ENCODE peak calls at places on chromosomes 5 and 9, in ten cellular contexts. D is A549, H is astrocyte of the spinal cord, L is lower lobe of right lung, M is progenitor cell of endocrine pancreas, X is Calu3, Q is mucosa of descending colon, Z is AG09309, A is colonic mucosa, N is PC-3. V is an unnamed sample.

GRCh38 chr9:127280880-127281660 is 16.5 kb downstream of the GARNL3 start:
- DNase-seq in D (no peak), H (no peak), L (no peak), M (no peak), X (no peak), Q (no peak), Z (no peak), A (no peak), N (no peak), V (no peak)

GRCh38 chr5:118017536-118017935 is 970.8 kb downstream of the DTWD2 start:
- DNase-seq in D (no peak), H (no peak), L (no peak), M (no peak), X (no peak), Q (no peak), Z (no peak), A (no peak), N (no peak), V (no peak)

GRCh38 chr5:45411971-45412612 is 284.1 kb downstream of the HCN1 start:
- DNase-seq in D (no peak), H (peak), L (no peak), M (no peak), X (no peak), Q (no peak), Z (no peak), A (no peak), N (peak), V (no peak)

GRCh38 chr5:44839018-44839681 is 30.4 kb downstream of the MRPS30 start:
- DNase-seq in D (no peak), H (no peak), L (no peak), M (no peak), X (no peak), Q (no peak), Z (no peak), A (no peak), N (no peak), V (no peak)

GRCh38 chr9:111253742-111254437 is 76.1 kb downstream of the OR2K2 start:
- DNase-seq in D (no peak), H (no peak), L (peak), M (no peak), X (no peak), Q (no peak), Z (no peak), A (no peak), N (no peak), V (no peak)

GRCh38 chr5:65539827-65540226 is 23.1 kb downstream of the CENPK start:
- DNase-seq in D (no peak), H (no peak), L (no peak), M (no peak), X (peak), Q (no peak), Z (no peak), A (no peak), N (peak), V (no peak)

GRCh38 chr9:1977026-1977425 is 38.1 kb upstream of the SMARCA2 start:
- DNase-seq in D (no peak), H (no peak), L (no peak), M (no peak), X (no peak), Q (no peak), Z (no peak), A (no peak), N (no peak), V (no peak)

GRCh38 chr5:43016217-43016779 is 23.8 kb downstream of the ANXA2R start:
- DNase-seq in D (no peak), H (no peak), L (no peak), M (no peak), X (no peak), Q (no peak), Z (no peak), A (no peak), N (no peak), V (no peak)

GRCh38 chr9:137825324-137825991 is 52.1 kb upstream of the CACNA1B start:
- DNase-seq in D (no peak), H (no peak), L (no peak), M (no peak), X (no peak), Q (no peak), Z (no peak), A (no peak), N (no peak), V (no peak)

GRCh38 chr5:65766159-65766558 is 44.2 kb downstream of the NLN start:
- DNase-seq in D (no peak), H (no peak), L (no peak), M (no peak), X (no peak), Q (no peak), Z (no peak), A (no peak), N (no peak), V (no peak)

GRCh38 chr9:124410321-124410913 is 4.8 kb downstream of the PSMB7 start:
- DNase-seq in D (no peak), H (peak), L (no peak), M (no peak), X (no peak), Q (no peak), Z (no peak), A (no peak), N (no peak), V (no peak)

GRCh38 chr9:125540497-125540896 is 166.5 kb downstream of the MAPKAP1 start:
- DNase-seq in D (no peak), H (peak), L (no peak), M (no peak), X (no peak), Q (no peak), Z (no peak), A (no peak), N (peak), V (no peak)

GRCh38 chr5:9340095-9340494 is 205.8 kb downstream of the SEMA5A start:
- DNase-seq in D (no peak), H (peak), L (no peak), M (no peak), X (no peak), Q (no peak), Z (no peak), A (no peak), N (no peak), V (no peak)

GRCh38 chr5:180390441-180391190 is 37.5 kb upstream of the GFPT2 start:
- DNase-seq in D (no peak), H (no peak), L (no peak), M (no peak), X (no peak), Q (no peak), Z (no peak), A (no peak), N (no peak), V (no peak)

GRCh38 chr5:16774806-16775205 is 158.0 kb upstream of the RETREG1 start:
- DNase-seq in D (no peak), H (no peak), L (no peak), M (no peak), X (no peak), Q (no peak), Z (no peak), A (no peak), N (no peak), V (no peak)

GRCh38 chr5:134092875-134093274 is 21.6 kb upstream of the TCF7 start:
- DNase-seq in D (no peak), H (no peak), L (no peak), M (no peak), X (peak), Q (no peak), Z (no peak), A (peak), N (peak), V (no peak)

GRCh38 chr5:13566903-13567339 is 377.6 kb downstream of the DNAH5 start:
- DNase-seq in D (peak), H (peak), L (no peak), M (no peak), X (peak), Q (no peak), Z (peak), A (peak), N (peak), V (no peak)

GRCh38 chr5:79495311-79495710 is 18.6 kb downstream of the HOMER1 start:
- DNase-seq in D (no peak), H (no peak), L (no peak), M (no peak), X (peak), Q (no peak), Z (no peak), A (no peak), N (peak), V (no peak)

GRCh38 chr5:174064171-174064570 is 18.7 kb downstream of the NSG2 start:
- DNase-seq in D (no peak), H (no peak), L (no peak), M (no peak), X (no peak), Q (no peak), Z (no peak), A (no peak), N (no peak), V (no peak)

GRCh38 chr5:133289686-133290367 is 238.0 kb downstream of the HSPA4 start:
- DNase-seq in D (no peak), H (no peak), L (no peak), M (no peak), X (no peak), Q (no peak), Z (no peak), A (no peak), N (no peak), V (no peak)

GRCh38 chr5:53616939-53617549 is 56.6 kb downstream of the NDUFS4 start:
- DNase-seq in D (no peak), H (peak), L (no peak), M (no peak), X (no peak), Q (no peak), Z (no peak), A (no peak), N (no peak), V (no peak)

GRCh38 chr9:78097541-78097940 is 65.9 kb upstream of the GNAQ start:
- DNase-seq in D (no peak), H (no peak), L (no peak), M (no peak), X (no peak), Q (no peak), Z (no peak), A (no peak), N (no peak), V (no peak)

GRCh38 chr5:103561670-103562069 is 919 bp downstream of the NUDT12 start:
- DNase-seq in D (no peak), H (peak), L (no peak), M (no peak), X (peak), Q (no peak), Z (no peak), A (no peak), N (peak), V (no peak)

DNA sequence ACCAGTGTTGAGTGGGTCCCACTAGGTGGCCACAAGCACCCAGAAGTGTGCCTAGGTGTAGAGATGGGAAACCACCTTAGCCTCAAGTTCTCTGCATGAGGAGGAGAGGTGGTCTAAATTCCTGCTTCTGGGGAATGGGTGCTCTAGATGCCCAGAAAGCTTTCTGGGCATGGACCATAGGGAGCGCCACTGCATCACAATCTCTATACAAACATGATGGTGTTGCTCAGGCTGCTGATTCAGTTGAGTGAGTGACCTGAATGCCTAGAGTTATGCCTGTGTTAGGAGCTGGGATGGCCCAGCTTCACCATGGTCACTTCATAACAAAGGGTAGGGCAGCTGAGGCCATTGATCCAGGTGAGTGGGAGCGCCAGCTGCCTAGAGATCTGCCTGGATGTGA is 667.9 kb upstream of the ARRDC3 start:
- DNase-seq in D (no peak), H (no peak), L (no peak), M (no peak), X (no peak), Q (no peak), Z (no peak), A (no peak), N (no peak), V (no peak)
- TF ChIP-seq CTCF in D (no peak), H (no peak), L (no peak), M (no peak), X (no peak), Q (no peak), Z (no peak), A (no peak), N (no peak), V (no peak)

GRCh38 chr9:88660611-88661010 is 125.6 kb downstream of the NXNL2 start:
- DNase-seq in D (no peak), H (no peak), L (no peak), M (no peak), X (peak), Q (no peak), Z (no peak), A (no peak), N (peak), V (no peak)
- TF ChIP-seq CTCF in D (peak), H (peak), L (peak), M (peak), X (no peak), Q (no peak), Z (peak), A (no peak), N (peak), V (no peak)

GRCh38 chr5:129902806-129903205 is 1.5 kb upstream of the CHSY3 start:
- DNase-seq in D (no peak), H (no peak), L (no peak), M (no peak), X (no peak), Q (no peak), Z (no peak), A (no peak), N (no peak), V (no peak)

GRCh38 chr5:129904102-129904666 is at the start of gene CHSY3:
- DNase-seq in D (peak), H (peak), L (peak), M (peak), X (peak), Q (peak), Z (no peak), A (peak), N (peak), V (peak)

GRCh38 chr5:129904667-129905466 is 602 bp downstream of the CHSY3 start:
- DNase-seq in D (no peak), H (peak), L (peak), M (peak), X (peak), Q (peak), Z (no peak), A (no peak), N (no peak), V (peak)

GRCh38 chr5:129903466-129904101 is 681 bp upstream of the CHSY3 start:
- DNase-seq in D (no peak), H (no peak), L (no peak), M (no peak), X (no peak), Q (no peak), Z (no peak), A (no peak), N (no peak), V (no peak)

GRCh38 chr5:129899454-129899853 is 4.8 kb upstream of the CHSY3 start:
- DNase-seq in D (no peak), H (peak), L (no peak), M (no peak), X (no peak), Q (no peak), Z (no peak), A (no peak), N (peak), V (no peak)
- TF ChIP-seq CTCF in D (peak), H (peak), L (peak), M (peak), X (no peak), Q (no peak), Z (peak), A (no peak), N (peak), V (peak)

GRCh38 chr5:143364061-143364460 is 39.4 kb downstream of the NR3C1 start:
- DNase-seq in D (no peak), H (no peak), L (no peak), M (no peak), X (no peak), Q (no peak), Z (no peak), A (no peak), N (no peak), V (no peak)
- TF ChIP-seq CTCF in D (no peak), H (no peak), L (no peak), M (no peak), X (no peak), Q (no peak), Z (no peak), A (no peak), N (no peak), V (no peak)

GRCh38 chr9:91117474-91117891 is 244.2 kb downstream of the AUH start:
- DNase-seq in D (no peak), H (no peak), L (peak), M (no peak), X (no peak), Q (peak), Z (no peak), A (no peak), N (no peak), V (no peak)

GRCh38 chr9:91117959-91118651 is 243.6 kb downstream of the AUH start:
- DNase-seq in D (no peak), H (peak), L (peak), M (no peak), X (peak), Q (peak), Z (no peak), A (peak), N (no peak), V (peak)

GRCh38 chr9:91114450-91114849 is 247.3 kb downstream of the AUH start:
- DNase-seq in D (no peak), H (no peak), L (no peak), M (no peak), X (no peak), Q (no peak), Z (no peak), A (no peak), N (no peak), V (no peak)

GRCh38 chr9:91116226-91116625 is 245.5 kb downstream of the AUH start:
- DNase-seq in D (no peak), H (peak), L (no peak), M (no peak), X (no peak), Q (no peak), Z (no peak), A (no peak), N (no peak), V (no peak)

GRCh38 chr9:91116711-91117110 is 245.0 kb downstream of the AUH start:
- DNase-seq in D (no peak), H (no peak), L (no peak), M (no peak), X (no peak), Q (no peak), Z (no peak), A (no peak), N (no peak), V (no peak)
- TF ChIP-seq CTCF in D (no peak), H (no peak), L (no peak), M (no peak), X (no peak), Q (no peak), Z (no peak), A (no peak), N (no peak), V (no peak)